ENCODE peak calls at places on chromosomes 6 and 20, in eight cellular contexts. A is H54; K is heart left ventricle; P is GM12865; E is islet precursor cell; O is NCI-H1694; C is AG04450; D is activated T-helper 1 cell treated with anti-CD3 and anti-CD28 coated beads, Interleukin-2, amount 50 U/mL, for 16 hours. J is an unnamed sample.
A peak's percentile ranks its signal among the peaks of the same experiment; 100 is the strongest.

GRCh38 chr20:49907405-49908257 is 7.7 kb downstream of the SPATA2 start:
- DNase-seq in A (no peak), K (no peak), P (no peak), E (no peak), O (no peak), C (no peak), D (no peak), J (no peak)

GRCh38 chr6:125818659-125819297 is 28.0 kb downstream of the NCOA7 start:
- DNase-seq in A (no peak), K (no peak), P (no peak), E (no peak), O (no peak), C (no peak), D (no peak), J (no peak)

GRCh38 chr6:149335924-149336323 is 18.4 kb downstream of the TAB2 start:
- DNase-seq in A (no peak), K (no peak), P (peak; percentile 63), E (no peak), O (no peak), C (no peak), D (peak; percentile 25), J (no peak)

GRCh38 chr6:168134399-168135201 is 55.6 kb upstream of the FRMD1 start:
- DNase-seq in A (no peak), K (no peak), P (no peak), E (peak; percentile 51), O (no peak), C (no peak), D (no peak), J (no peak)

GRCh38 chr20:63741354-63741675 is 1.7 kb downstream of the SLC2A4RG start:
- DNase-seq in A (no peak), K (no peak), P (no peak), E (no peak), O (no peak), C (no peak), D (no peak), J (no peak)

GRCh38 chr6:57267586-57268293 is 45.6 kb upstream of the RAB23 start:
- DNase-seq in A (peak; percentile 64), K (no peak), P (peak; percentile 50), E (peak; percentile 69), O (peak; percentile 69), C (peak; percentile 96), D (no peak), J (peak; percentile 98)

GRCh38 chr6:36266913-36267644 is 2.8 kb upstream of the PNPLA1 start:
- DNase-seq in A (no peak), K (no peak), P (no peak), E (no peak), O (no peak), C (no peak), D (no peak), J (no peak)

GRCh38 chr6:145017516-145017915 is 717.8 kb downstream of the EPM2A start:
- DNase-seq in A (no peak), K (no peak), P (no peak), E (no peak), O (no peak), C (no peak), D (no peak), J (no peak)

GRCh38 chr20:53801609-53802370 is 208.2 kb upstream of the ZNF217 start:
- DNase-seq in A (no peak), K (no peak), P (no peak), E (no peak), O (no peak), C (no peak), D (no peak), J (no peak)

GRCh38 chr6:56699066-56699654 is 56.5 kb upstream of the DST start:
- DNase-seq in A (no peak), K (no peak), P (peak; percentile 20), E (no peak), O (no peak), C (no peak), D (no peak), J (no peak)

GRCh38 chr6:138622967-138623366 is 123.7 kb upstream of the NHSL1 start:
- DNase-seq in A (no peak), K (no peak), P (no peak), E (no peak), O (no peak), C (no peak), D (no peak), J (no peak)

GRCh38 chr20:64077876-64078551 is 1.3 kb downstream of the RGS19 start:
- DNase-seq in A (no peak), K (no peak), P (peak; percentile 81), E (no peak), O (no peak), C (no peak), D (peak; percentile 29), J (no peak)

GRCh38 chr6:83270971-83271714 is 78.0 kb downstream of the RWDD2A start:
- DNase-seq in A (no peak), K (no peak), P (no peak), E (no peak), O (no peak), C (peak; percentile 59), D (no peak), J (peak; percentile 62)

J was measured in retinal pigment epithelial cell.